ENCODE peak calls at places on chromosomes 4 and X, in seven cellular contexts. Z is transverse colon, J is upper lobe of left lung, Q is prostate gland, W is GM12878, U is esophagus muscularis mucosa, X is stomach. A is an unnamed sample. For H3K4me1, the result is how much of the 10 kb centered on the place peaks cover.

GRCh38 chr4:146855761-146856160 is 89.9 kb downstream of the TTC29 start:
- DNase-seq in Z (no peak), J (no peak), Q (no peak), W (no peak), U (no peak), X (no peak), A (no peak)

GRCh38 chr4:89110541-89110985 is 770 bp upstream of the TIGD2 start:
- DNase-seq in Z (no peak), J (no peak), Q (no peak), W (no peak), U (no peak), X (no peak), A (no peak)

GRCh38 chr4:129092636-129093172 is 635 bp downstream of the SCLT1 start:
- DNase-seq in Z (no peak), J (no peak), Q (no peak), W (no peak), U (no peak), X (no peak), A (no peak)

GRCh38 chr4:74202062-74202586 is 44.2 kb downstream of the MTHFD2L start:
- DNase-seq in Z (no peak), J (no peak), Q (no peak), W (no peak), U (no peak), X (no peak), A (no peak)

GRCh38 chrX:149652232-149652981 is 20.8 kb upstream of the TMEM185A start:
- DNase-seq in Z (no peak), J (peak), Q (no peak), W (no peak), U (no peak), X (no peak), A (no peak)

GRCh38 chrX:34130980-34131744 is 952 bp downstream of the FAM47A start:
- DNase-seq in Z (no peak), J (peak), Q (no peak), W (no peak), U (no peak), X (no peak), A (peak)

GRCh38 chr4:145815626-145816025 is 123.0 kb downstream of the ZNF827 start:
- DNase-seq in Z (no peak), J (no peak), Q (no peak), W (no peak), U (no peak), X (no peak), A (no peak)

GRCh38 chr4:138935135-138935795 is 80.3 kb upstream of the NOCT start:
- DNase-seq in Z (no peak), J (no peak), Q (no peak), W (no peak), U (no peak), X (no peak), A (no peak)

GRCh38 chr4:151218343-151218742 is 58.6 kb upstream of the PRSS48 start:
- DNase-seq in Z (no peak), J (no peak), Q (no peak), W (no peak), U (no peak), X (no peak), A (no peak)

GRCh38 chr4:61431131-61431530 is 231.0 kb downstream of the ADGRL3 start:
- DNase-seq in Z (no peak), J (no peak), Q (no peak), W (no peak), U (no peak), X (no peak), A (no peak)

GRCh38 chrX:117996918-117997480 is 119.6 kb downstream of the KLHL13 start:
- DNase-seq in Z (no peak), J (no peak), Q (no peak), W (no peak), U (no peak), X (no peak), A (no peak)

GRCh38 chr4:57943672-57944071 is 833.5 kb upstream of the IGFBP7 start:
- DNase-seq in Z (no peak), J (peak), Q (no peak), W (no peak), U (no peak), X (no peak), A (no peak)

GRCh38 chr4:108620933-108621905 is 843 bp downstream of the RPL34 start:
- DNase-seq in Z (no peak), J (no peak), Q (no peak), W (no peak), U (no peak), X (no peak), A (no peak)

GRCh38 chr4:152778656-152779512 is 646 bp downstream of the TIGD4 start:
- DNase-seq in Z (peak), J (peak), Q (peak), W (no peak), U (no peak), X (peak), A (no peak)

GRCh38 chrX:1224954-1225353 is 12.5 kb upstream of the CRLF2 start:
- DNase-seq in Z (no peak), J (no peak), Q (no peak), W (no peak), U (no peak), X (no peak), A (peak)

GRCh38 chr4:150078996-150079581 is 844 bp downstream of the DCLK2 start:
- DNase-seq in Z (peak), J (peak), Q (peak), W (no peak), U (no peak), X (no peak), A (no peak)

GRCh38 chrX:153968754-153969124 is 2.9 kb downstream of the HCFC1 start:
- DNase-seq in Z (peak), J (no peak), Q (no peak), W (no peak), U (no peak), X (no peak), A (peak)

GRCh38 chrX:47880927-47881326 is 44.2 kb downstream of the ZNF81 start:
- DNase-seq in Z (no peak), J (no peak), Q (no peak), W (no peak), U (no peak), X (no peak), A (no peak)

GRCh38 chr4:19961092-19961491 is 290.6 kb upstream of the SLIT2 start:
- DNase-seq in Z (no peak), J (no peak), Q (no peak), W (no peak), U (no peak), X (no peak), A (no peak)

GRCh38 chrX:73963682-73964081 is 340.3 kb upstream of the ZCCHC13 start:
- DNase-seq in Z (no peak), J (no peak), Q (no peak), W (no peak), U (no peak), X (no peak), A (no peak)

GRCh38 chr4:118811008-118811764 is 24.7 kb downstream of the SEC24D start:
- DNase-seq in Z (no peak), J (no peak), Q (no peak), W (no peak), U (no peak), X (no peak), A (no peak)

GRCh38 chr4:81003549-81004240 is 26.8 kb upstream of the BMP3 start:
- DNase-seq in Z (peak), J (no peak), Q (no peak), W (peak), U (no peak), X (no peak), A (no peak)

DNA sequence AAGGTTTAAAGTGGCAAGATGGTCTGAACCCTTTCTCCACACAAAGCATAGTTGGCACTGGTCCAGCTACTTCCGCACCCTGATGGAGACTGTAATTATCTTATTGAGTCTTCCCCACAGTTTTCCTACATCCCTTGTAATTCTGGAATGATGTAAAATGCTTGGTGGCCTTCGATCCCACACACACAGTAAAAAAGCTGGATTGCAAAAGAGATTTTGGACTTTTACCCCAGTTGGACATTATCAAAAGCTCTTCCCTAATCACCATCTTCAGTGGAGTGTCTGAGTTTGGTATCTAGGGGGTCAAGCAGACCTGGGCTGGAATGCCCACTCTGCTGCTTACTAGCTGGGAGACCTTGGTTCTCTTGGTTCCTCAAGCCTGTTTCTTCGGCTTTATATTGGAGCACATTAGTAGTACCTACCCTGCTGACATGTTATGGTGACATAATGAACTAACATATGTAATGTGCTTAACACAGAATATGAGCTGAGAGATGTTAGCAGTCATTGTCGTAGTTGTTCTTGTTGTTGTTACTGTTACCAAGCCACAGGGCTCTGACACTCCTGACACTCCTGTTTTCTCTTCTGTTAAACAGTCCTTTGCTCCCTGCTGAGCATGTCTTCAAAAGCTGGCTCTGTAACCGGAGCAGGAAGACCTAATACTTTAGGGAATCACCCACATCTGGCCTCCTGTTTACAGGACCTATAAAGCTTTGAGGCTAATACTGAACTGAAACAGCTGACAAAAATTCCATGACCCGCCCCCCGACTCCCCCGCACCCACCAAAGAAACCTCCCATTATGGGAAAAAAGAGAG is 4.8 kb downstream of the SRPX2 start:
- DNase-seq in Z (peak), J (no peak), Q (no peak), W (no peak), U (no peak), X (no peak), A (no peak)
- TF ChIP-seq POLR2A in Z (no peak), J (no peak), Q (no peak), W (no peak), U (no peak), X (no peak), A (no peak)

GRCh38 chr4:1026115-1026514 is 14.7 kb downstream of the FGFRL1 start:
- DNase-seq in Z (peak), J (peak), Q (no peak), W (peak), U (no peak), X (peak), A (no peak)
- TF ChIP-seq POLR2AphosphoS5 in Z (no peak), J (no peak), Q (no peak), W (no peak), U (no peak), X (no peak), A (no peak)

DNA sequence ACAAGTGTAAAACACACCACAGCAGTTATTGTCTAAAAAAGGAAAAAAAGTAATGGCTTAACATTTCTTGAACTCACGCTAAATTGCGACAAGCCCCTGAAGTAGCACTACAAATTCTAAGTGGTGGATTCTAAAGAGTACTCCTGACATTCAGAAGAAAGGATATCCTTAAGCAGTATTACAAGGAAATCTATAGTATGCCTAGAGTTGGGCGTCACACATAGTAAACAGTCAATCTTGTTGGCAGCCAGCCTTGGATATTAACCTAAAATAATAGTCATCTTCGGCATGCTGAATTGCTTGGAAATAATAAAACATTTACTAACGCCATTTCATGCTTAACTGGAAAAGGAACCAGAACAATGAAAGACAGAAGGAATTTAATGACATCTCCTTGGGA is 18.6 kb downstream of the ATP8A1 start:
- DNase-seq in Z (no peak), J (no peak), Q (no peak), W (no peak), U (no peak), X (no peak), A (no peak)
- H3K4me1 ChIP-seq in Z (under half), J (under half), Q (under half), W (half or more), U (under half), X (under half), A (under half)

GRCh38 chr4:38687571-38688011 is 23.6 kb downstream of the KLF3 start:
- DNase-seq in Z (no peak), J (no peak), Q (no peak), W (no peak), U (peak), X (no peak), A (no peak)

GRCh38 chr4:38686682-38687081 is 22.7 kb downstream of the KLF3 start:
- DNase-seq in Z (no peak), J (no peak), Q (no peak), W (no peak), U (peak), X (no peak), A (no peak)

GRCh38 chr4:38692421-38692820 is 28.4 kb downstream of the KLF3 start:
- DNase-seq in Z (no peak), J (no peak), Q (no peak), W (no peak), U (no peak), X (no peak), A (no peak)

GRCh38 chr4:38691251-38692008 is 27.4 kb downstream of the KLF3 start:
- DNase-seq in Z (no peak), J (no peak), Q (no peak), W (no peak), U (no peak), X (no peak), A (no peak)

GRCh38 chr4:38688676-38689355 is 24.8 kb downstream of the KLF3 start:
- DNase-seq in Z (no peak), J (peak), Q (no peak), W (no peak), U (peak), X (no peak), A (no peak)
- TF ChIP-seq POLR2A in Z (no peak), J (no peak), Q (no peak), W (no peak), U (no peak), X (no peak), A (no peak)

GRCh38 chr4:139940600-139940999 is 213.4 kb downstream of the MAML3 start:
- DNase-seq in Z (no peak), J (no peak), Q (no peak), W (no peak), U (no peak), X (no peak), A (no peak)
- TF ChIP-seq POLR2AphosphoS5 in Z (no peak), J (no peak), Q (no peak), W (no peak), U (no peak), X (no peak), A (no peak)

GRCh38 chrX:43008356-43008755 is 230.4 kb upstream of the PPP1R2C start:
- DNase-seq in Z (no peak), J (no peak), Q (no peak), W (no peak), U (no peak), X (no peak), A (no peak)
- H3K4me1 ChIP-seq in Z (under half), J (under half), Q (under half), W (under half), U (under half), X (under half), A (under half)